ENCODE peak calls at places on chromosomes 2 and 18, in eight cellular contexts. M is HCT116, F is heart left ventricle, D is H1, I is prostate gland, K is stomach, J is breast epithelium, L is thyroid gland. V is an unnamed sample. For H3K4me1, the result is how much of the 10 kb centered on the place peaks cover.

GRCh38 chr2:189933911-189934399 is 128.6 kb downstream of the MSTN start:
- DNase-seq in M (no peak), F (no peak), D (no peak), I (no peak), K (no peak), J (no peak), L (no peak), V (no peak)

GRCh38 chr2:26557244-26557925 is 79.5 kb upstream of the OTOF start:
- DNase-seq in M (no peak), F (no peak), D (no peak), I (no peak), K (no peak), J (no peak), L (no peak), V (no peak)

GRCh38 chr18:36849288-36850011 is 20.5 kb downstream of the KIAA1328 start:
- DNase-seq in M (no peak), F (no peak), D (no peak), I (no peak), K (no peak), J (no peak), L (no peak), V (no peak)

GRCh38 chr18:23302514-23302851 is 150.6 kb upstream of the RIOK3 start:
- DNase-seq in M (no peak), F (no peak), D (no peak), I (no peak), K (no peak), J (no peak), L (no peak), V (no peak)

GRCh38 chr2:61420986-61421546 is 49.8 kb downstream of the USP34 start:
- DNase-seq in M (no peak), F (no peak), D (no peak), I (peak), K (no peak), J (no peak), L (no peak), V (no peak)

GRCh38 chr2:143553261-143553660 is 424.0 kb downstream of the ARHGAP15 start:
- DNase-seq in M (no peak), F (no peak), D (no peak), I (no peak), K (no peak), J (no peak), L (no peak), V (no peak)

GRCh38 chr2:142629193-142629592 is 248.3 kb upstream of the KYNU start:
- DNase-seq in M (no peak), F (no peak), D (no peak), I (no peak), K (no peak), J (no peak), L (no peak), V (no peak)

GRCh38 chr2:98412751-98413445 is 31.8 kb upstream of the INPP4A start:
- DNase-seq in M (peak), F (no peak), D (no peak), I (no peak), K (no peak), J (no peak), L (peak), V (peak)

GRCh38 chr2:60271096-60271495 is 282.4 kb downstream of the BCL11A start:
- DNase-seq in M (no peak), F (no peak), D (no peak), I (no peak), K (no peak), J (no peak), L (no peak), V (no peak)

GRCh38 chr2:197480165-197481036 is 19.2 kb downstream of the HSPD1 start:
- DNase-seq in M (no peak), F (no peak), D (no peak), I (no peak), K (no peak), J (no peak), L (no peak), V (no peak)

GRCh38 chr2:41510108-41510507 is 537.7 kb upstream of the PKDCC start:
- DNase-seq in M (no peak), F (no peak), D (no peak), I (no peak), K (no peak), J (no peak), L (no peak), V (no peak)

GRCh38 chr18:76686737-76687231 is 135.6 kb upstream of the ZNF236 start:
- DNase-seq in M (peak), F (no peak), D (no peak), I (peak), K (peak), J (peak), L (peak), V (peak)

GRCh38 chr2:109231428-109231827 is 102.4 kb downstream of the SH3RF3 start:
- DNase-seq in M (no peak), F (no peak), D (no peak), I (no peak), K (no peak), J (no peak), L (no peak), V (no peak)

GRCh38 chr2:191607101-191607500 is 70.8 kb upstream of the NABP1 start:
- DNase-seq in M (no peak), F (no peak), D (no peak), I (no peak), K (no peak), J (no peak), L (no peak), V (no peak)

GRCh38 chr2:119158563-119159347 is at the start of gene C1QL2:
- DNase-seq in M (no peak), F (no peak), D (no peak), I (no peak), K (no peak), J (no peak), L (no peak), V (peak)

GRCh38 chr2:10717630-10718029 is 3.8 kb upstream of the ATP6V1C2 start:
- DNase-seq in M (no peak), F (no peak), D (no peak), I (peak), K (no peak), J (peak), L (no peak), V (no peak)

GRCh38 chr18:49613741-49614151 is 51.9 kb downstream of the LIPG start:
- DNase-seq in M (no peak), F (no peak), D (no peak), I (peak), K (no peak), J (no peak), L (no peak), V (no peak)

GRCh38 chr2:237931205-237931721 is 35.6 kb upstream of the UBE2F start:
- DNase-seq in M (no peak), F (no peak), D (no peak), I (no peak), K (no peak), J (no peak), L (no peak), V (no peak)

GRCh38 chr2:217438136-217438535 is 564.7 kb downstream of the TNS1 start:
- DNase-seq in M (no peak), F (no peak), D (no peak), I (no peak), K (no peak), J (no peak), L (no peak), V (no peak)

GRCh38 chr2:231110551-231110950 is 14.3 kb downstream of the HTR2B start:
- DNase-seq in M (no peak), F (no peak), D (no peak), I (no peak), K (no peak), J (no peak), L (no peak), V (no peak)

GRCh38 chr2:234247453-234248180 is 197.1 kb downstream of the SPP2 start:
- DNase-seq in M (no peak), F (no peak), D (no peak), I (no peak), K (no peak), J (no peak), L (no peak), V (no peak)

GRCh38 chr2:213248637-213249036 is 35.6 kb upstream of the SPAG16 start:
- DNase-seq in M (no peak), F (no peak), D (no peak), I (no peak), K (no peak), J (no peak), L (no peak), V (no peak)

GRCh38 chr2:177275671-177276070 is 11.1 kb upstream of the NFE2L2 start:
- DNase-seq in M (no peak), F (no peak), D (no peak), I (no peak), K (no peak), J (no peak), L (peak), V (no peak)

GRCh38 chr2:199744676-199745075 is 106.3 kb downstream of the FTCDNL1 start:
- DNase-seq in M (no peak), F (no peak), D (no peak), I (no peak), K (no peak), J (no peak), L (no peak), V (no peak)

GRCh38 chr2:159129807-159130206 is 156.7 kb downstream of the WDSUB1 start:
- DNase-seq in M (no peak), F (peak), D (no peak), I (no peak), K (no peak), J (no peak), L (peak), V (no peak)

GRCh38 chr2:112821682-112822081 is 14.9 kb downstream of the IL1B start:
- DNase-seq in M (no peak), F (no peak), D (no peak), I (no peak), K (no peak), J (no peak), L (no peak), V (no peak)

GRCh38 chr2:211751853-211752252 is 786.7 kb downstream of the ERBB4 start:
- DNase-seq in M (no peak), F (no peak), D (no peak), I (no peak), K (no peak), J (no peak), L (no peak), V (no peak)

GRCh38 chr2:54372361-54372760 is 83.8 kb upstream of the SPTBN1 start:
- DNase-seq in M (no peak), F (no peak), D (no peak), I (no peak), K (no peak), J (no peak), L (peak), V (no peak)

GRCh38 chr2:121092095-121092494 is 192.9 kb downstream of the TFCP2L1 start:
- DNase-seq in M (no peak), F (no peak), D (no peak), I (peak), K (peak), J (no peak), L (no peak), V (no peak)

GRCh38 chr2:85549095-85549494 is 10.1 kb downstream of the MAT2A start:
- DNase-seq in M (no peak), F (no peak), D (no peak), I (peak), K (no peak), J (no peak), L (no peak), V (no peak)

GRCh38 chr2:241810304-241811208 is 1.6 kb downstream of the NEU4 start:
- DNase-seq in M (no peak), F (peak), D (no peak), I (no peak), K (no peak), J (no peak), L (peak), V (no peak)

GRCh38 chr18:13229021-13229671 is 10.6 kb downstream of the LDLRAD4 start:
- DNase-seq in M (no peak), F (no peak), D (no peak), I (no peak), K (no peak), J (no peak), L (no peak), V (no peak)

GRCh38 chr2:47033102-47033880 is 117.7 kb upstream of the MCFD2 start:
- DNase-seq in M (no peak), F (no peak), D (no peak), I (no peak), K (no peak), J (no peak), L (no peak), V (no peak)

GRCh38 chr2:28296243-28296642 is 96.4 kb upstream of the FOSL2 start:
- DNase-seq in M (peak), F (no peak), D (no peak), I (no peak), K (no peak), J (no peak), L (no peak), V (no peak)

GRCh38 chr18:63683152-63683551 is 19.6 kb upstream of the SERPINB11 start:
- DNase-seq in M (no peak), F (no peak), D (peak), I (peak), K (peak), J (no peak), L (no peak), V (no peak)

GRCh38 chr2:159713691-159714585 is 1.6 kb downstream of the MARCHF7 start:
- DNase-seq in M (no peak), F (no peak), D (no peak), I (no peak), K (no peak), J (no peak), L (no peak), V (no peak)

GRCh38 chr2:168246483-168247340 is 683 bp downstream of the STK39 start:
- DNase-seq in M (no peak), F (peak), D (no peak), I (peak), K (peak), J (peak), L (peak), V (peak)
- TF ChIP-seq POLR2A in M (no peak), F (no peak), D (no peak), I (no peak), K (no peak), J (no peak), L (no peak), V (no peak)

DNA sequence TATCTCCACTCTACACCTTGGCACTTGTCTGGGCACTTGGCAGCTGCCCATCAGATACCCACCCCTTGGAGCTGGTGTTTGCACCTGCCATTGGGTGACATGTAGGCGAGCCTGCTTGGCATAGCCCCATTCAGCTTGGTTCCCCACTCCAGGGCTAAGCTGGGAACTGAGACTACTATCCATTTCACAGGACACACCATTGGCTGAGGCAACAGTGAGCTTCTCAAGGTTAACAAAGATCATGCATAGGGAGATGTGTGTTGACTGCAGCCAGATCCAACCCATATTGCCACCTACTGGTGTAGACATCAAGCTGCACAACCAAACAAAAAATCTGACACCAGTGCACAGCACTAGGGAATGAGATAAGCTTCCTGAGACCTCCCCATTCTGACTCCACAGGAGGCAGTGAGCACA is 1389.8 kb upstream of the TMEFF2 start:
- DNase-seq in M (peak), F (no peak), D (no peak), I (no peak), K (no peak), J (no peak), L (no peak), V (peak)
- TF ChIP-seq CTCF in M (peak), F (no peak), D (peak), I (no peak), K (no peak), J (no peak), L (no peak), V (peak)

GRCh38 chr2:170922683-170923494 is 6.2 kb upstream of the GORASP2 start:
- DNase-seq in M (no peak), F (no peak), D (no peak), I (peak), K (no peak), J (no peak), L (peak), V (no peak)

GRCh38 chr2:170926743-170927297 is 2.2 kb upstream of the GORASP2 start:
- DNase-seq in M (no peak), F (no peak), D (no peak), I (no peak), K (no peak), J (no peak), L (no peak), V (no peak)

GRCh38 chr2:170924969-170925368 is 4.1 kb upstream of the GORASP2 start:
- DNase-seq in M (no peak), F (no peak), D (no peak), I (no peak), K (no peak), J (no peak), L (no peak), V (no peak)

GRCh38 chr2:170925923-170926322 is 3.1 kb upstream of the GORASP2 start:
- DNase-seq in M (no peak), F (no peak), D (no peak), I (no peak), K (no peak), J (no peak), L (no peak), V (no peak)

GRCh38 chr2:170923799-170924198 is 5.3 kb upstream of the GORASP2 start:
- DNase-seq in M (no peak), F (no peak), D (no peak), I (no peak), K (no peak), J (no peak), L (no peak), V (no peak)
- H3K4me1 ChIP-seq in M (under half), F (under half), D (under half), I (under half), K (under half), J (under half), L (under half), V (under half)

GRCh38 chr2:74345272-74345943 is 2.2 kb upstream of the SLC4A5 start:
- DNase-seq in M (no peak), F (no peak), D (no peak), I (no peak), K (no peak), J (no peak), L (no peak), V (no peak)
- TF ChIP-seq POLR2A in M (no peak), F (no peak), D (no peak), I (no peak), K (no peak), J (no peak), L (no peak), V (no peak)